ENCODE peak calls at places on chromosomes 16 and 17, in five cellular contexts. O is upper lobe of right lung, Z is prostate gland, Y is small intestine, V is fibroblast of lung. M is an unnamed sample.

GRCh38 chr16:19974607-19975006 is 90.0 kb upstream of the GPRC5B start:
- DNase-seq in V (no peak), Z (no peak), Y (no peak), O (no peak), M (no peak)

GRCh38 chr17:31788956-31789355 is 70.1 kb downstream of the COPRS start:
- DNase-seq in O (no peak), Y (no peak), Z (no peak), V (no peak), M (no peak)

GRCh38 chr17:40303009-40303657 is 5.8 kb upstream of the RARA start:
- DNase-seq in O (no peak), Y (peak; percentile 71), V (peak; percentile 85), Z (no peak), M (peak; percentile 84)

GRCh38 chr17:78883090-78883532 is 19.9 kb downstream of the CEP295NL start:
- DNase-seq in Y (peak; percentile 85), V (peak; percentile 74), Z (no peak), O (peak; percentile 87), M (no peak)

GRCh38 chr17:57782051-57782490 is 37.0 kb upstream of the CCDC182 start:
- DNase-seq in O (no peak), Z (no peak), Y (no peak), V (no peak), M (no peak)

GRCh38 chr16:19123535-19124178 is 9.9 kb downstream of the ITPRIPL2 start:
- DNase-seq in O (no peak), Y (peak; percentile 96), Z (peak; percentile 77), V (no peak), M (peak; percentile 87)

GRCh38 chr17:43579570-43580140 is 33.5 kb upstream of the ETV4 start:
- DNase-seq in O (no peak), V (peak; percentile 48), Y (peak; percentile 30), Z (no peak), M (no peak)

GRCh38 chr16:80689487-80689886 is 114.9 kb downstream of the CDYL2 start:
- DNase-seq in O (no peak), Z (peak; percentile 2), Y (no peak), V (no peak), M (no peak)

GRCh38 chr16:72832640-72833039 is 215.3 kb downstream of the ZFHX3 start:
- DNase-seq in Z (peak; percentile 79), O (peak; percentile 87), Y (peak; percentile 65), V (peak; percentile 73), M (peak; percentile 90)

GRCh38 chr17:59345476-59345875 is 14.0 kb downstream of the YPEL2 start:
- DNase-seq in Y (no peak), V (no peak), Z (no peak), O (no peak), M (no peak)

DNA sequence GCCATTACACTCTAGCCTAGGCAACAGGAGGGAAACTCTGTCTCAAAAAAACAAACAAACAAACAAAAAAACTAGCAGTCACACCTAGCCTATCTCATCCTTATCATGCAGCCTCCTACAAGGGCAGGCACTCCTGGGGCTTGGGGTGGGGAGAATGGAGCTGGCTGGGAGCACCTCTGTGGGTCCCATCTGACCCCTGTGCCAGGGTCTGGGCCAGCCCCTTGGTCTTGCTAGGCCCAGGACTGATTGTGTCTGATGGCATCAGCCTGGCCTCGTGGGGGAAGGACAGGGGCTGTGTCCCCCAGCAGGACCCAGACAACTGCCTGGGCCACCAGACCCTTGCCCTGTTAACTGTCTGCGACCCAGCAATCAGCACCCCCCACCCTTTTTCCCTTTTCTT is 49.8 kb downstream of the SREBF1 start:
- DNase-seq in Y (no peak), O (no peak), V (no peak), Z (no peak), M (no peak)
- H3K4me1 ChIP-seq in Y (peaks cover 2% of the 10 kb centered on the region), O (peaks cover 21% of the 10 kb centered on the region), V (peaks cover 13% of the 10 kb centered on the region), Z (peaks cover 35% of the 10 kb centered on the region), M (peaks cover 7% of the 10 kb centered on the region)

GRCh38 chr17:27538156-27538955 is 82.1 kb downstream of the KSR1 start:
- DNase-seq in V (no peak), Y (no peak), Z (no peak), O (peak; percentile 42), M (no peak)
- H3K4me1 ChIP-seq in V (peaks cover 28% of the 10 kb centered on the region), Y (peaks cover 12% of the 10 kb centered on the region), Z (no peaks in the 10 kb centered on the region), O (peaks cover 62% of the 10 kb centered on the region), M (peaks cover 11% of the 10 kb centered on the region)

DNA sequence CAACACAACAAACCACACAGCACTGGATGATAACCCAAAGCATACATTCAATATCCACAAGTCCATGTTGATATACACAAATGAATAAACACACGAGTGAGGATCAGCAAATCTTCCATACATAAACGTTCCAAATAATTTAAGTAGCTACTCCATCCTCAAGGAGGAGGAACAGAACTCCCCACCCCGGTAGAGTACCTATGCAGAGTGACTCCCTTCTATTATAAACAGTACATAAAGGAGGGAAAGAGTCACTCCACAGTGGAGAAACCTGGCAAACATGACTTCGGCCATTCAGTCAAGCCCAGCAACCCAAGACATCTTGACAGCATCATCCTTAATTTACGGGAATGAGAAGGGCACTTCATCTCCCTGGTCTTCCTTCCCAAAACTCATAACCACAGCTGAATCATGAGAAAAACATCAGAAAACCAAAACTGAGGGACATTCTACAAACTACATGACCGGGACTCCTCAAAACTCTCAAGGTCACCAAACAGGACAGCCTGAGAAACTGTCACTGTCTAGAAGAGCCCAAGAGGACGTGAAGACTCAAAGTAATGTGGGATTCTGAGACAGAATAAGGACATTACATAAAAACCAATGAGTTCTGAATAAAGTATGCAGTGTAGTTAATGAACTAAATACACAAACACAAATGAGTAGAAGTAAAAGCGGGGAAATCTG is 5.6 kb downstream of the USP22 start:
- DNase-seq in Y (no peak), Z (no peak), V (no peak), O (no peak), M (peak; percentile 24)
- H3K4me1 ChIP-seq in Y (peaks cover 2% of the 10 kb centered on the region), Z (peaks cover 13% of the 10 kb centered on the region), V (peaks cover 22% of the 10 kb centered on the region), O (peaks cover 68% of the 10 kb centered on the region), M (no peaks in the 10 kb centered on the region)

DNA sequence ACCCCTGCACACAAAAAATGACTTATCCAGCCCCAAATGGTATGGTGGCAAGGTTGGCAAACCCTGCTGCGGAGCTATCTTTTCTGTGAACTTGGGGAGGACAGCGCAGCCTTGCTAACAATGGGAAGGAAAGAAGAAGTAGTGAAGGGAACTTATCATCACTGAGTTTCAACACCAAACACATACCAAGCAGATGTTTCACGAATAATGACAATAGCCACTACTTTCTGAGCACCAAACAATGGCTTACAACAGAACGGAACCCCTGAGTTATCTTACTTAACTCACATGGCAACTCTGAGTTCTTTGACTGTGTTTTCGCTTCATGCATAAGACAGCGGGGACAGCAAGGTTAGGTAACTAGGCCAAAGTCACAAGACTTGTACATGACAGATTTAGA is 148.9 kb downstream of the XYLT1 start:
- DNase-seq in O (no peak), Z (no peak), Y (no peak), V (no peak), M (no peak)
- H3K4me1 ChIP-seq in O (no peaks in the 10 kb centered on the region), Z (no peaks in the 10 kb centered on the region), Y (no peaks in the 10 kb centered on the region), V (no peaks in the 10 kb centered on the region), M (no peaks in the 10 kb centered on the region)

DNA sequence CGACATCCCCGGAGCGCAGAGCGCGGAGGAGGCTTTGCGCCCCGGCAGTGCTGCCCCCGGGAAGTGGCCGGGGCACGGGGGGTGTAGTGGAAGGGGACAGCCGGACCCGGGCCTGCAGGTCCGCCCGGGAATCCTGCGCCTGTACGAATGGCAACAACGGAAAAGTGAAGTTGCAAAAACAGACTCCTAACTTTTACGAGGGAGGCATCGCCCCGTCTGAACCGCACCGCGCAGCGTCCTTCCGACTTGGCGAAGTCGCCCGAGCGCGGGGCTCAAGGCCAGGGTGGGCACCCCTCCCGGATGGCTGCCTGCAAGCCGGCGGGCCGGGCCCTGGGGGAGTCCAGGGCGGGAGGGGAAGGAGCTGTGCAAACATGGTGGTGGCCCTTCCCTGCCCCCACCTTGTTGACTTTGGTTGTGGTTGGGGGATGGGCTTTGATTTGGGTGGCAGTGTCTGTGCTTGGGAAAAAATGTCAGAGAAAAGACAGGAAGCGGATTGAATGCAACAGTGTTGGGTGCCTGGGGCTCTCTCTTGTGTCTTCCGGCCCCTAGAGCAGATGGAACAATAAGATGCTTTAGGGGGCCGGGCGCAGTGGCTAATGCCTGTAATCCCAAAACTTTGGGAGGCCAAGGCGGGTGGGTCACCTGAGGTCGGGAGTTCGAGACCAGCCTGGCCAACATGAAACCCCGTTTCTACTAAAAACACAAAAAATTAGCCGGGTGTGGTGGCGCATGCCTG is 675 bp downstream of the RNF213 start:
- DNase-seq in Y (peak; percentile 57), V (peak; percentile 57), Z (peak; percentile 61), O (peak; percentile 84), M (peak; percentile 69)
- H3K4me1 ChIP-seq in Y (peaks cover 8% of the 10 kb centered on the region), V (peaks cover 17% of the 10 kb centered on the region), Z (peaks cover 20% of the 10 kb centered on the region), O (peaks cover 36% of the 10 kb centered on the region), M (peaks cover 37% of the 10 kb centered on the region)

GRCh38 chr17:17119106-17119505 is 76.8 kb downstream of the MPRIP start:
- DNase-seq in Z (no peak), Y (no peak), V (no peak), O (no peak), M (no peak)

GRCh38 chr17:17118399-17118798 is 76.1 kb downstream of the MPRIP start:
- DNase-seq in O (no peak), V (no peak), Y (peak; percentile 79), Z (no peak), M (no peak)

GRCh38 chr17:17120716-17121115 is 78.5 kb downstream of the MPRIP start:
- DNase-seq in Y (no peak), Z (no peak), V (peak; percentile 65), O (no peak), M (no peak)

GRCh38 chr17:17120294-17120693 is 78.0 kb downstream of the MPRIP start:
- DNase-seq in Z (no peak), O (no peak), Y (no peak), V (no peak), M (no peak)

DNA sequence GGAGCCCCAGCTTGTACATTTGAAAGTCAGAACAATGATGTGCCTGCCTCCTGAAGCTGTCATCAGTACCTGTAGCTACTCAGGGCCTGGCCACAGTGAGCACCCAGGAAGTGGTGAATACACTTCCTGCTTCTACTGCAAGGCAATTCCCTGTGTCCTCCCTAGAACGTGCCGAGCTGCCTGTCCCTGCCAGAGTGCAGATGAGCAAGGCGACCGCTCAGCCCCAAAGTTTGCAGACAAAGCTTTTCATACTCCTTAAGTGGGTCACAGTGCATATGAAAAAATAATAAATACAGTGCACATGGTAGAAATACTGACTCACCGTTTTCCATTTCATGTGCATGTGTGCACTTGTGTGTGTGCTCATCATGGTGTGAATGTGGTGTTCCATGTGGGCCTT is 77.3 kb downstream of the MPRIP start:
- DNase-seq in V (peak; percentile 76), Y (peak; percentile 63), O (no peak), Z (no peak), M (peak; percentile 54)
- H3K4me1 ChIP-seq in V (peaks cover 18% of the 10 kb centered on the region), Y (peaks cover 14% of the 10 kb centered on the region), O (peaks cover 64% of the 10 kb centered on the region), Z (peaks cover 7% of the 10 kb centered on the region), M (peaks cover 63% of the 10 kb centered on the region)

DNA sequence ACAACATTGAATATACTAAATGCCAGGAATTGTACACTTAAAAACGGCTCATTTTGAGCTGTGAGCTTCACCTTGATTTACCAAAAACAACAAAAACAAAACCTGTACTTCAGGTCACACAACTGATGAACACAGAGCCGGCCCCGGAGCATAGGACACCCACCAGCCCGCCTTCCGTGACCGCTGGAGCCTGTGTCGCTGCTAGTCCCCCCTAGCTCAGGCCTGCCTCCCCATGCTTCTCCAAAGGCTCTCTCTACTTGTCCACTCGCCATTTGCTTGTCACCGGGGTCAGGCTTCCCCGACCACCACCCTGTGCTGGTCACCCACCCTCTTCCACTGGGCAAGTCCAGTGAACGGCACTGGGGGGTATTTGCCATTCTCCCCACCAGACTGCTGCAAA is 113.8 kb upstream of the TNRC6C start:
- DNase-seq in O (peak; percentile 58), V (no peak), Y (no peak), Z (no peak), M (no peak)
- H3K4me1 ChIP-seq in O (no peaks in the 10 kb centered on the region), V (no peaks in the 10 kb centered on the region), Y (no peaks in the 10 kb centered on the region), Z (no peaks in the 10 kb centered on the region), M (peaks cover 9% of the 10 kb centered on the region)

GRCh38 chr16:1338855-1339675 is 5.6 kb downstream of the BAIAP3 start:
- DNase-seq in Y (no peak), V (no peak), Z (no peak), O (no peak), M (no peak)
- H3K4me1 ChIP-seq in Y (no peaks in the 10 kb centered on the region), V (no peaks in the 10 kb centered on the region), Z (peaks cover 5% of the 10 kb centered on the region), O (peaks cover 13% of the 10 kb centered on the region), M (peaks cover 21% of the 10 kb centered on the region)